ENCODE peak calls at places on chromosome 5, in four cellular contexts. One of them, this sample, is unnamed. For H3K4me1, the result is how much of the 10 kb centered on the place peaks cover.

GRCh38 chr5:175444905-175445456 is 999 bp upstream of the DRD1 start:
- DNase-seq in psoas muscle: no peak
- DNase-seq in tibial artery: no peak
- DNase-seq in transverse colon: no peak
- DNase-seq in this sample: no peak

GRCh38 chr5:65771266-65771665 is 49.3 kb downstream of the NLN start:
- DNase-seq in psoas muscle: no peak
- DNase-seq in tibial artery: no peak
- DNase-seq in transverse colon: no peak
- DNase-seq in this sample: no peak

GRCh38 chr5:151078490-151079262 is 2.2 kb downstream of the TNIP1 start:
- DNase-seq in psoas muscle: peak
- DNase-seq in tibial artery: no peak
- DNase-seq in transverse colon: peak
- DNase-seq in this sample: no peak

GRCh38 chr5:179008667-179009066 is 13.5 kb upstream of the GRM6 start:
- DNase-seq in psoas muscle: no peak
- DNase-seq in tibial artery: no peak
- DNase-seq in transverse colon: no peak
- DNase-seq in this sample: no peak

GRCh38 chr5:114702731-114703130 is 340.9 kb downstream of the KCNN2 start:
- DNase-seq in psoas muscle: no peak
- DNase-seq in tibial artery: no peak
- DNase-seq in transverse colon: no peak
- DNase-seq in this sample: no peak

GRCh38 chr5:143217065-143217803 is 186.3 kb downstream of the NR3C1 start:
- DNase-seq in psoas muscle: no peak
- DNase-seq in tibial artery: no peak
- DNase-seq in transverse colon: no peak
- DNase-seq in this sample: peak

GRCh38 chr5:134503088-134503936 is 22.2 kb upstream of the JADE2 start:
- DNase-seq in psoas muscle: peak
- DNase-seq in tibial artery: peak
- DNase-seq in transverse colon: peak
- DNase-seq in this sample: peak

GRCh38 chr5:73445708-73446630 is 2.6 kb downstream of the FOXD1 start:
- DNase-seq in psoas muscle: no peak
- DNase-seq in tibial artery: no peak
- DNase-seq in transverse colon: no peak
- DNase-seq in this sample: no peak

GRCh38 chr5:123496892-123497291 is 15.1 kb upstream of the CSNK1G3 start:
- DNase-seq in psoas muscle: no peak
- DNase-seq in tibial artery: no peak
- DNase-seq in transverse colon: no peak
- DNase-seq in this sample: no peak

GRCh38 chr5:180381428-180381827 is 28.3 kb upstream of the GFPT2 start:
- DNase-seq in psoas muscle: no peak
- DNase-seq in tibial artery: no peak
- DNase-seq in transverse colon: no peak
- DNase-seq in this sample: no peak

GRCh38 chr5:1538741-1539392 is 15.1 kb upstream of the LPCAT1 start:
- DNase-seq in psoas muscle: no peak
- DNase-seq in tibial artery: peak
- DNase-seq in transverse colon: no peak
- DNase-seq in this sample: no peak

GRCh38 chr5:116420540-116420939 is 154.1 kb downstream of the SEMA6A start:
- DNase-seq in psoas muscle: no peak
- DNase-seq in tibial artery: no peak
- DNase-seq in transverse colon: no peak
- DNase-seq in this sample: no peak

GRCh38 chr5:52774005-52774410 is 13.7 kb upstream of the ITGA1 start:
- DNase-seq in psoas muscle: no peak
- DNase-seq in tibial artery: no peak
- DNase-seq in transverse colon: no peak
- DNase-seq in this sample: no peak

GRCh38 chr5:80701597-80701996 is 46.8 kb upstream of the DHFR start:
- DNase-seq in psoas muscle: no peak
- DNase-seq in tibial artery: no peak
- DNase-seq in transverse colon: no peak
- DNase-seq in this sample: no peak

GRCh38 chr5:181187500-181188213 is 17.3 kb downstream of the TRIM7 start:
- DNase-seq in psoas muscle: peak
- DNase-seq in tibial artery: peak
- DNase-seq in transverse colon: peak
- DNase-seq in this sample: peak

GRCh38 chr5:102668220-102668930 is 86.7 kb upstream of the PAM start:
- DNase-seq in psoas muscle: no peak
- DNase-seq in tibial artery: no peak
- DNase-seq in transverse colon: no peak
- DNase-seq in this sample: no peak

GRCh38 chr5:82659114-82659513 is 381.0 kb upstream of the RPS23 start:
- DNase-seq in psoas muscle: no peak
- DNase-seq in tibial artery: no peak
- DNase-seq in transverse colon: no peak
- DNase-seq in this sample: no peak

DNA sequence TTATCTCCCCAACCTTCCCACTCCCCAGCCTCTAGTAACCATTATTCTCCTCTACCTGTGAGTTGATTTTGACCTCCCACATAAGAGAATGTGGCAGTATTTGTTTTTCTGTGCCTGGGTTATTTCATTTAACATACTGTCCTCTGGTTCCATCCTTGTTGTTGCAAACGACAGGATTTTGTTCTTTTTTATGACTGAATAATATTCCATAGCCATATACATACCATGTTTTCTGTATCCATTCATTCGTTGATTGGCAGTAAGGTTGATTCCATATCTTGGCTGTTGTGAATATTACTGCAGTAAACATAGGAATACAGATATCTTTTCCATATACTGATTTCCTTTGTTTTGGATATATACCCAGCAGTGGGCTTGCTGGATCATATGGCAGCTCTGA is 20.8 kb downstream of the GPBP1 start:
- DNase-seq in psoas muscle: no peak
- DNase-seq in tibial artery: no peak
- DNase-seq in transverse colon: no peak
- DNase-seq in this sample: no peak
- H3K4me1 ChIP-seq in psoas muscle: under half
- H3K4me1 ChIP-seq in tibial artery: under half
- H3K4me1 ChIP-seq in transverse colon: under half
- H3K4me1 ChIP-seq in this sample: under half

DNA sequence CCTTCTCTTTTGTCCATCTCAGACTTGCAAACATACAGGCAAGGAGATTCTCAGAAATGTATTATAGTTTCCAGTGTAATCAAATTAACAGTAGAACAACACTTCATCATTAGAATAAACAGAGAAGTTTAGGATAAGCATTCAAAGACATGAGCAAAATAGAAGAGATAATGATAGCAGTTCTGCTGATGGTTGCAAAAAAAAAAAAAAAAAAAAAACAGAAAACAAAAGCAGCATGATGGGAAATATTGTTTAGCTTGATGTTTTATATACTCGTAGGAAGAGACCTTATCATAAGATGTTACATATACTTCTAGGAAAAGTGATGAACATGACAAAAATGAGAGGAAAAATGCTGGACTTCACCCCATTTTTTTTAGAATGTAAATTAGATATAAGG is 1356.2 kb downstream of the MAT2B start:
- DNase-seq in psoas muscle: no peak
- DNase-seq in tibial artery: no peak
- DNase-seq in transverse colon: no peak
- DNase-seq in this sample: no peak
- TF ChIP-seq CTCF in psoas muscle: no peak
- TF ChIP-seq CTCF in tibial artery: no peak
- TF ChIP-seq CTCF in transverse colon: no peak
- TF ChIP-seq CTCF in this sample: no peak

GRCh38 chr5:172450861-172451695 is 3.2 kb downstream of the SH3PXD2B start:
- DNase-seq in psoas muscle: peak
- DNase-seq in tibial artery: peak
- DNase-seq in transverse colon: peak
- DNase-seq in this sample: no peak
- H3K4me1 ChIP-seq in psoas muscle: under half
- H3K4me1 ChIP-seq in tibial artery: half or more
- H3K4me1 ChIP-seq in transverse colon: half or more
- H3K4me1 ChIP-seq in this sample: under half

GRCh38 chr5:39399135-39400036 is 25.4 kb downstream of the DAB2 start:
- DNase-seq in psoas muscle: no peak
- DNase-seq in tibial artery: no peak
- DNase-seq in transverse colon: no peak
- DNase-seq in this sample: peak
- TF ChIP-seq CTCF in psoas muscle: no peak
- TF ChIP-seq CTCF in tibial artery: no peak
- TF ChIP-seq CTCF in transverse colon: no peak
- TF ChIP-seq CTCF in this sample: no peak

DNA sequence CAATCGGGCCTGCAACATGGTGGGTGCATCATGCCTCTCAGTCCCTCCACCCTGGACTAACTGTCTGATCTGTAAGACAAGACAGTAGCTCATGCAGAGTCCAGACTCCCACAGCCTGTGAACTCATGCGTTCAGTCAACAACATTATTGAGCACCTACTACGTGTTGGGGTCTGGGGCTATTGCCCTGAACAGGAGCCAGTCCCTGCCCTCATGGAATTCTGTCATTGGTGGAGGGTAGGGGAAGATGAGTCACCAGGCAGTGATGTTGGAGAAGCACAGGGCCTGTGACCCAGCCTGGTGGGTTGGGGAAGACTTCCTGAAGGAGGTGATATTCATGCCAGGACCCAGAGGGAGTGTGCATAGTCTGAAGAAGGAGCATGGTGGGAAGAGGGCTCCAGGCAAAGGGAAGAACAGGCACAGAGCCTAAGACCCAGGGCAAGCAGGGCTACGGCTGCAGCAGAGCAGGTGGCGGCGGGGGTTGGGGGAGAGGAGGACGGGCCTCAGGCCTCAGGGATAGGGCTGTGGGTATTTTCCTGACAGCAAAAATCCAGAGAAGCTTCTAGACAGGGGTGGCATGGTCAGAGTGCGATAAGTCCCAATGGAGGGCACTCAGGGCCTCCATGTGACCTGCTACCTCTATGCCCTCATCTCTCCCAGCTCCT is 26.7 kb upstream of the PSD2 start:
- DNase-seq in psoas muscle: no peak
- DNase-seq in tibial artery: no peak
- DNase-seq in transverse colon: no peak
- DNase-seq in this sample: no peak
- H3K4me1 ChIP-seq in psoas muscle: under half
- H3K4me1 ChIP-seq in tibial artery: under half
- H3K4me1 ChIP-seq in transverse colon: under half
- H3K4me1 ChIP-seq in this sample: under half

DNA sequence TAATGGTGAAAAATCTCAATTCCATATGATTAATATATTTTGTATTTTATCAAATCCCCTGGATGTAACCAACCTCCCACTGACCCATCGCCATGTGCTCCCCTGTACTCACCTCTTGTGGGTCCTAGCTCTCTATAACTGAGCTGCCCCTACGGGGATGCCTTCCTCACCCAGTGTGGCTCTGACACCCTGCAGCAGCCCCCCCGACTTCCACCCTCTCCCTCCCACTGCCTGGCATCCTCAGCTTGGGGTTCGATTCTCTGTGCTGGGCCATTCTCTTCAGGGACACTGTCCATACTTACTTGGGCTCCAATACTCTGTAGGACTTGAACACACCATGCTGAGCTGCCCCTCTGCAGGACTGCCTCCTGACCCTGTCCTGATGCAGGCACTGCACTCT is 87.1 kb downstream of the PJA2 start:
- DNase-seq in psoas muscle: no peak
- DNase-seq in tibial artery: no peak
- DNase-seq in transverse colon: no peak
- DNase-seq in this sample: no peak
- TF ChIP-seq CTCF in psoas muscle: no peak
- TF ChIP-seq CTCF in tibial artery: no peak
- TF ChIP-seq CTCF in transverse colon: no peak
- TF ChIP-seq CTCF in this sample: no peak

GRCh38 chr5:172418847-172419810 is 35.2 kb downstream of the SH3PXD2B start:
- DNase-seq in psoas muscle: peak
- DNase-seq in tibial artery: no peak
- DNase-seq in transverse colon: no peak
- DNase-seq in this sample: no peak

GRCh38 chr5:172422255-172422654 is 32.1 kb downstream of the SH3PXD2B start:
- DNase-seq in psoas muscle: no peak
- DNase-seq in tibial artery: peak
- DNase-seq in transverse colon: no peak
- DNase-seq in this sample: no peak

GRCh38 chr5:172420215-172420934 is 34.0 kb downstream of the SH3PXD2B start:
- DNase-seq in psoas muscle: peak
- DNase-seq in tibial artery: peak
- DNase-seq in transverse colon: peak
- DNase-seq in this sample: peak

GRCh38 chr5:172423379-172424110 is 30.8 kb downstream of the SH3PXD2B start:
- DNase-seq in psoas muscle: no peak
- DNase-seq in tibial artery: no peak
- DNase-seq in transverse colon: no peak
- DNase-seq in this sample: no peak

GRCh38 chr5:172421020-172421419 is 33.3 kb downstream of the SH3PXD2B start:
- DNase-seq in psoas muscle: no peak
- DNase-seq in tibial artery: no peak
- DNase-seq in transverse colon: no peak
- DNase-seq in this sample: no peak
- H3K4me1 ChIP-seq in psoas muscle: under half
- H3K4me1 ChIP-seq in tibial artery: under half
- H3K4me1 ChIP-seq in transverse colon: half or more
- H3K4me1 ChIP-seq in this sample: under half

This sample was measured in Caco-2.